ENCODE peak calls at places on chromosomes 7 and 10, in nine cellular contexts. K is epithelial cell of esophagus, D is BE2C, W is WTC11, A is fibroblast of villous mesenchyme, E is fibroblast of mammary gland, M is HCT116, L is IMR-90, R is foreskin fibroblast. Q is an unnamed sample.

GRCh38 chr7:46080595-46081159 is 159.6 kb upstream of the IGFBP3 start:
- DNase-seq in K (peak; percentile 44), D (no peak), W (no peak), A (no peak), E (peak; percentile 45), M (no peak), L (peak; percentile 17), R (peak; percentile 73), Q (peak; percentile 33)

GRCh38 chr7:104627516-104627915 is 299.1 kb downstream of the LHFPL3 start:
- DNase-seq in K (peak; percentile 55), D (peak; percentile 17), W (peak; percentile 44), A (peak; percentile 23), E (peak; percentile 28), M (no peak), L (peak; percentile 9), R (peak; percentile 39), Q (peak; percentile 6)

GRCh38 chr7:5278781-5279180 is 4.0 kb upstream of the SLC29A4 start:
- DNase-seq in K (no peak), D (no peak), W (no peak), A (no peak), E (no peak), M (no peak), L (no peak), R (no peak), Q (no peak)

GRCh38 chr7:48389977-48390376 is 218.7 kb downstream of the ABCA13 start:
- DNase-seq in K (peak; percentile 93), D (no peak), W (no peak), A (peak; percentile 82), E (peak; percentile 74), M (no peak), L (peak; percentile 27), R (peak; percentile 6), Q (no peak)

GRCh38 chr7:90836937-90837336 is 240.8 kb downstream of the CDK14 start:
- DNase-seq in K (no peak), D (no peak), W (no peak), A (no peak), E (no peak), M (no peak), L (no peak), R (peak; percentile 45), Q (no peak)

GRCh38 chr7:139955098-139955820 is 107.5 kb downstream of the PARP12 start:
- DNase-seq in K (no peak), D (no peak), W (no peak), A (no peak), E (no peak), M (no peak), L (no peak), R (no peak), Q (no peak)

GRCh38 chr10:3107426-3107961 is 40.1 kb downstream of the PFKP start:
- DNase-seq in K (peak; percentile 97), D (no peak), W (no peak), A (peak; percentile 37), E (peak; percentile 97), M (no peak), L (peak; percentile 98), R (peak; percentile 57), Q (no peak)

GRCh38 chr10:119652361-119652760 is 1.2 kb downstream of the BAG3 start:
- DNase-seq in K (peak; percentile 72), D (no peak), W (no peak), A (peak; percentile 82), E (peak; percentile 78), M (peak; percentile 43), L (peak; percentile 82), R (peak; percentile 79), Q (peak; percentile 78)

GRCh38 chr7:128381161-128381821 is 19.8 kb upstream of the PRRT4 start:
- DNase-seq in K (peak; percentile 86), D (no peak), W (peak; percentile 89), A (no peak), E (no peak), M (peak; percentile 33), L (no peak), R (no peak), Q (no peak)

GRCh38 chr7:44185729-44186128 is 3.5 kb downstream of the GCK start:
- DNase-seq in K (no peak), D (no peak), W (no peak), A (no peak), E (no peak), M (no peak), L (no peak), R (no peak), Q (no peak)

GRCh38 chr7:107856806-107857540 is 34.0 kb upstream of the DLD start:
- DNase-seq in K (no peak), D (no peak), W (no peak), A (no peak), E (no peak), M (no peak), L (no peak), R (no peak), Q (no peak)

GRCh38 chr10:29039659-29040309 is 249.1 kb upstream of the LYZL1 start:
- DNase-seq in K (no peak), D (no peak), W (no peak), A (peak; percentile 80), E (peak; percentile 30), M (no peak), L (peak; percentile 87), R (peak; percentile 21), Q (peak; percentile 70)

GRCh38 chr10:127456122-127456521 is 93.0 kb upstream of the NPS start:
- DNase-seq in K (no peak), D (no peak), W (no peak), A (no peak), E (no peak), M (no peak), L (no peak), R (no peak), Q (no peak)

GRCh38 chr10:36383349-36383748 is 741.3 kb upstream of the FZD8 start:
- DNase-seq in K (no peak), D (no peak), W (no peak), A (no peak), E (no peak), M (no peak), L (no peak), R (no peak), Q (no peak)

GRCh38 chr7:47515305-47515834 is 66.5 kb downstream of the TNS3 start:
- DNase-seq in K (no peak), D (no peak), W (no peak), A (no peak), E (no peak), M (no peak), L (no peak), R (no peak), Q (no peak)

GRCh38 chr7:107234436-107234835 is 65.6 kb downstream of the HBP1 start:
- DNase-seq in K (peak; percentile 58), D (no peak), W (no peak), A (no peak), E (no peak), M (no peak), L (no peak), R (peak; percentile 55), Q (no peak)

GRCh38 chr7:88432321-88432720 is 125.6 kb upstream of the STEAP4 start:
- DNase-seq in K (no peak), D (no peak), W (no peak), A (no peak), E (no peak), M (no peak), L (no peak), R (peak; percentile 9), Q (no peak)

GRCh38 chr7:88431861-88432260 is 125.2 kb upstream of the STEAP4 start:
- DNase-seq in K (no peak), D (no peak), W (no peak), A (no peak), E (no peak), M (no peak), L (no peak), R (no peak), Q (no peak)

DNA sequence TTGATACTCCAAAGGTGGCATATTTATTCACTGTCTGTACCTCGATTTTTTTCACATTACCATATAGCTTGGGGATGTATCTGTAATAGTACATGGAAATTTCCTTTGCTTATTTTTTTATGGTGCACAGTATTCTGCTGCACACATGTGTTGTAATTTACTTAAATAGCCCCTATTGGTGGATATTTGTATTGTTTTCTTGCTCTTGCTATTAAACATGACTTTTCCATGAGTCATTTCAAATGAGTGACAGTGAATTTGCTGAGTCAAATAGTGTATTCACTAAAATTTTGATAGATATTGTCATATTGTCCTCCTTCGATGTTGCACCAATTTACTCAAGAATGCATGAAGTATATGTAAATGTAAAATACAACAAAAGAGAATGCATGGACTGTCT is 122.7 kb upstream of the STEAP4 start:
- DNase-seq in K (peak; percentile 21), D (no peak), W (no peak), A (no peak), E (peak; percentile 7), M (peak; percentile 15), L (no peak), R (peak; percentile 5), Q (no peak)
- TF ChIP-seq CTCF in K (no peak), D (no peak), W (no peak), A (no peak), E (no peak), M (no peak), L (no peak), R (no peak), Q (peak; percentile 12)

DNA sequence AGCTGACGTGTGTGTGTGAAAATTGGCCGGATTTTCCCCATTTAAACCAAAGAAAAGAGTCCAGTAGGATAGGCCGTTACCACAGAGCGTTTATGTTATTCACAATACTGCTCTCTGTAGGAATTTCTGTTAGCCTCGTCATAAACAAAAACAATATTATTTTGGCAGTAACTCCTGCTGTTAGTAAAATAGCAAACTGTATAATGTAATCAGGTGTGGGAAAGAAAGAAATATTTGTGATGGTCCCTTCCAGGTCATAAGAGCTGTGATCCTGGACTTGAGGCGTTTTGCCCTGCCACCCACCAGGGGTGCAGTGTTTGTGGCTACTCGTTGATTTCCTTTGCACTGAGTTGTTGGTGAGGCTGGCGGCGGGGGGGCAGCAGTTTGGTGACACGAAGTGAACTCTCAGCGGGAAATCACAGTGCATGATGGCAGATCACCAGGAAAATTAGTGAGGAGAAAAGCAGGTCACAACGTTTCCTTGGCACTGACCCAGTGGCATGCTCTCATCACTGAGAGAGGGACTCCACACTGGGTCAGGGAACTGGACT is 2.8 kb downstream of the EEPD1 start:
- DNase-seq in K (no peak), D (peak; percentile 37), W (no peak), A (peak; percentile 56), E (no peak), M (no peak), L (peak; percentile 53), R (no peak), Q (no peak)
- TF ChIP-seq CTCF in K (no peak), D (no peak), W (no peak), A (no peak), E (no peak), M (no peak), L (peak; percentile 12), R (no peak), Q (no peak)

DNA sequence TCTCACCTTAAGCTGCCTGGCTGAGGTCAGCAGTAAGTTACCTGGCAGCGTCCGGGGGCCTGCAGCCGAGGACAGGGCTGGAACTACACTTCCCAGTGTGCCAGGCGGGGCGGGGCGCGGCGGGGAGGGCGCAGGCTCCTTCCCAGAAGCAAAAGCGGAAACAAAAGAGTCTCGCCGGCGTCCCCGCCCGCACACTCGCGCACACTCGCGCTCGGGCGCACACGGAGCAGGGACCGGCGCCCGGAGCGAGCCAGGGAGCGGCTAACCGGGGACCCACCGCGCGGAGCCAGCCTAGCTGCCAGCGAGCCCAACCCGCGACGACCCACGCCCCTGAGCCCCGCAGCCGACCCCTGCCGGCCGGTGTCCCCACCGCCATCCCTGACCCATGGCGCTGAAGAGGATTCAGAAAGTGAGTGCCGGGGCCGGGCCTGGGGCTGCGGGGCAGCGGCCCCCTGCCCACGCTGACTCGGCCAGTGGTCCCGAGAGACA is at the start of gene UBE2D1:
- DNase-seq in K (peak; percentile 87), D (peak; percentile 87), W (peak; percentile 93), A (peak; percentile 74), E (peak; percentile 54), M (peak; percentile 55), L (peak; percentile 56), R (peak; percentile 90), Q (peak; percentile 52)
- TF ChIP-seq CTCF in K (no peak), D (no peak), W (no peak), A (peak; percentile 20), E (no peak), M (no peak), L (peak; percentile 2), R (peak; percentile 10), Q (peak; percentile 51)

GRCh38 chr7:94064541-94065191 is 60.5 kb upstream of the BET1 start:
- DNase-seq in K (no peak), D (no peak), W (no peak), A (peak; percentile 69), E (no peak), M (no peak), L (peak; percentile 54), R (peak; percentile 37), Q (peak; percentile 57)
- TF ChIP-seq CTCF in K (no peak), D (no peak), W (no peak), A (no peak), E (no peak), M (no peak), L (no peak), R (no peak), Q (no peak)

Q was measured in HFFc6.